ENCODE peak calls at places on chromosomes 1 and 21, in four cellular contexts. Y, Q, V and D are unnamed samples.

GRCh38 chr1:79848316-79848715 is 841.8 kb upstream of the ADGRL4 start:
- DNase-seq in V (no peak), Q (no peak), Y (no peak), D (no peak)

GRCh38 chr1:156376958-156377919 is 8.2 kb downstream of the RHBG start:
- DNase-seq in Y (no peak), Q (no peak), V (no peak), D (no peak)

GRCh38 chr1:3918966-3919611 is 19.0 kb upstream of the C1orf174 start:
- DNase-seq in Q (no peak), V (peak), Y (no peak), D (no peak)

GRCh38 chr1:200526709-200527612 is 93.6 kb downstream of the KIF14 start:
- DNase-seq in V (no peak), Y (peak), Q (no peak), D (no peak)

GRCh38 chr21:45620201-45620600 is 23.3 kb upstream of the PCBP3 start:
- DNase-seq in Q (no peak), V (no peak), Y (no peak), D (no peak)

GRCh38 chr1:56676571-56677035 is 31.5 kb downstream of the PRKAA2 start:
- DNase-seq in V (no peak), Y (peak), Q (no peak), D (peak)

GRCh38 chr1:6440198-6441126 is 15.9 kb downstream of the ESPN start:
- DNase-seq in Q (no peak), Y (no peak), V (no peak), D (no peak)

GRCh38 chr1:1373493-1374067 is 1.4 kb downstream of the AURKAIP1 start:
- DNase-seq in Y (no peak), Q (no peak), V (peak), D (no peak)

GRCh38 chr1:83931658-83932253 is 67.2 kb downstream of the TTLL7 start:
- DNase-seq in Y (peak), V (no peak), Q (peak), D (no peak)

GRCh38 chr1:225881081-225882007 is 836 bp downstream of the TMEM63A start:
- DNase-seq in Y (no peak), V (peak), Q (peak), D (no peak)

GRCh38 chr21:46597031-46597430 is 7.9 kb downstream of the S100B start:
- DNase-seq in V (no peak), Y (no peak), Q (no peak), D (no peak)

GRCh38 chr1:192763243-192763642 is 45.6 kb upstream of the RGS2 start:
- DNase-seq in V (no peak), Q (no peak), Y (no peak), D (no peak)

GRCh38 chr1:41317356-41317755 is 43.9 kb upstream of the FOXO6 start:
- DNase-seq in V (no peak), Q (no peak), Y (no peak), D (no peak)

DNA sequence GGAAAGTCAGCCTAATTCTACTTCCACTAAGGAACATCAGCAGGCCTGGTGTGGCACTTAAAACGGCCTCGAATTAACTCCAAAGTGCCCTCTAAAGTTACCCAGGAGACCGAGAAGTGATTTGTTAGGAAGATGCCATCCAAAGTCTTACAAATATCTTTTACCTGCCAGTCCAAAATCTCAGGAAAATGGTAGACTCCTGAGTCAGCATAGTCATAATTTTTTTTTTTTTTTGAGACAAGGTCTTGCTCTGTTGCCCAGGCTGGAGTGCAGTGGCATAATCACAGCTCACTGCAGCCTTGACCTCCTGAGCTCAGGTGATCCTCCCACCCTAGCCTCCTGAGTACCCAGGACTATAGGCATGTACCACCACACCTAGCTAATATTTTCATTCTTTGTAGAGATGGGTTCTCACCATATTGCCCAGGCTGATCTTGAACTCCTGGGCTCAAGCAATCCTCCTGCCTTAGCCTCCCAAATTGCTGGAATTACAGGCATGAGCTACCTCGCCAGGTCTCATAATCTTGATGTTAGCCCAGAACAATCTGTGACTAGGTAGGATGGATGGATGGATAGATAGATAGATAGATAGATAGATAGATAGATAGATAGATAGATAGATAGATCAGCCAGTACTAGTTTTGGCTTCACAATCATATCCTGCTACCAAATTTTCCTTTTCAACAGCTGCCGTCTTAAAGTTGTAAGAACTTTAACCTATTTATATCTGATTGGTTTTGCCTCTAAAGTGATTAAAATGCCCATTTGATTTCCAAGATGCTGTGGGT is 25.3 kb upstream of the PPP2R5A start:
- DNase-seq in V (no peak), Y (no peak), Q (no peak), D (no peak)
- TF ChIP-seq CTCF in V (no peak), Y (no peak), Q (no peak), D (no peak)

GRCh38 chr1:11923069-11923826 is 3.0 kb downstream of the KIAA2013 start:
- DNase-seq in Q (no peak), Y (no peak), V (no peak), D (no peak)
- H3K4me3 ChIP-seq in Q (no peak), Y (no peak), V (peak), D (no peak)

GRCh38 chr1:116875391-116875790 is 34.3 kb upstream of the PTGFRN start:
- DNase-seq in V (no peak), Y (no peak), Q (no peak), D (no peak)
- TF ChIP-seq CTCF in V (no peak), Y (no peak), Q (no peak), D (no peak)

GRCh38 chr21:39345440-39345839 is 3.4 kb downstream of the HMGN1 start:
- DNase-seq in Y (no peak), V (no peak), Q (no peak), D (no peak)
- H3K4me3 ChIP-seq in Y (no peak), V (no peak), Q (no peak), D (no peak)

GRCh38 chr1:220808501-220809186 is 21.9 kb downstream of the MTARC1 start:
- DNase-seq in V (no peak), Y (no peak), Q (no peak), D (no peak)
- TF ChIP-seq CTCF in V (no peak), Y (no peak), Q (no peak), D (no peak)

DNA sequence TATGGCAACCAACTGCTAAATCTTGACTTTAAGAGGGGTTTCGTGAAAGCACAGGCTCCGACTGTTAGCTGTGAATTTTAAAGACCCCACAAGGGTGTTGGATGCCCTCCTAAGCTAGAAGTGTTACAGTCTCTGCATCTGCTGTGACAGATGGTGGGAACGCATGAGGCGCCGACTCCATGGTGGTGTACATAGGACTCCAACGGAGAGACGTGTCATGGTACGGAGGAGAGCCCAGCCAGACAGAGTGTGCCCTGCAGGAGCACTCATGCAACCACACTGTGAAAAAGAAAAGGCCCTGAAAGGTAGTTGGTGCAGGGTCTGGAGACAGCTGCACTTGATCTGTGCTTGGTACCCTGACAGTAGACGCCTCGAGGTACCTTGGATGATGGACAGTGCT is 147.1 kb downstream of the ASTN1 start:
- DNase-seq in Y (no peak), V (no peak), Q (no peak), D (no peak)
- H3K4me3 ChIP-seq in Y (no peak), V (no peak), Q (no peak), D (no peak)

GRCh38 chr1:31705080-31705866 is 1.5 kb upstream of the COL16A1 start:
- DNase-seq in Q (peak), V (peak), Y (peak), D (no peak)

GRCh38 chr1:31708324-31708723 is 4.5 kb upstream of the COL16A1 start:
- DNase-seq in Y (peak), Q (no peak), V (no peak), D (no peak)

GRCh38 chr1:31709060-31709459 is 5.2 kb upstream of the COL16A1 start:
- DNase-seq in Q (no peak), Y (no peak), V (no peak), D (no peak)

GRCh38 chr1:31706384-31707058 is 2.7 kb upstream of the COL16A1 start:
- DNase-seq in Q (no peak), V (peak), Y (peak), D (no peak)

DNA sequence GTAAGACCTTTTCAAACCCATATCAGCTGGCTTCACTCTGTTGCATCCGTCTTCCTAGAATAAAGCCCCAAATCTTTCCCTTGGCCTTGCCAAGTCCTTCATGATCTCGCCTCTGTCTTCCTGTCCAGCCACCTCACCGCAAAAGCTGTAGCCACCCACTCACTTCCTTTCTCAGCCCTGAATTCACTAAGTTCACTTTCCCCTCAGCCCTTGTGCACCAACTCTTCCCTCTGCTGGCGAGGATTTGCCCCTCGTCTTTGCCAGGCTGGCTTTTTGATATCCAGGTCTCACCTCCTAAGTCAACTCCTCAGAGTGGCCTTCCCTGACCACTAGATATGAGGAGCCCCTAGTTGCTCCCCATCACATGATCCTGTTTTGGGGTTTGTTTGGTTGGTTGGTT is 3.9 kb upstream of the COL16A1 start:
- DNase-seq in Q (no peak), Y (peak), V (no peak), D (no peak)
- TF ChIP-seq CTCF in Q (no peak), Y (peak), V (no peak), D (peak)

GRCh38 chr1:175002910-175003517 is 3.3 kb downstream of the CACYBP start:
- DNase-seq in V (no peak), Q (no peak), Y (no peak), D (no peak)
- H3K4me3 ChIP-seq in V (no peak), Q (no peak), Y (no peak), D (no peak)